ENCODE peak calls at places on chromosomes 6 and 20, in six cellular contexts. W, I, E, H, X and Y are unnamed samples.

GRCh38 chr20:3334156-3334943 is 73.1 kb downstream of the DNAAF9 start:
- DNase-seq in W (no peak), I (no peak), E (no peak), H (no peak), X (no peak), Y (no peak)

GRCh38 chr6:134041093-134041492 is 11.3 kb downstream of the SLC2A12 start:
- DNase-seq in W (no peak), I (peak), E (no peak), H (peak), X (peak), Y (no peak)

GRCh38 chr20:57289401-57290177 is 23.1 kb upstream of the BMP7 start:
- DNase-seq in W (no peak), I (no peak), E (no peak), H (no peak), X (no peak), Y (no peak)

GRCh38 chr6:133955136-133955576 is 2.1 kb downstream of the TBPL1 start:
- DNase-seq in W (no peak), I (no peak), E (no peak), H (no peak), X (no peak), Y (no peak)

GRCh38 chr20:58511364-58511763 is 3.8 kb downstream of the APCDD1L start:
- DNase-seq in W (no peak), I (peak), E (no peak), H (peak), X (peak), Y (no peak)

GRCh38 chr20:42697962-42698361 is 491.7 kb downstream of the PTPRT start:
- DNase-seq in W (no peak), I (no peak), E (no peak), H (no peak), X (no peak), Y (no peak)

GRCh38 chr20:57393321-57394086 is 2.3 kb downstream of the RBM38 start:
- DNase-seq in W (no peak), I (no peak), E (no peak), H (peak), X (no peak), Y (no peak)

GRCh38 chr20:33333616-33334015 is 50.6 kb downstream of the BPIFB1 start:
- DNase-seq in W (no peak), I (no peak), E (no peak), H (no peak), X (no peak), Y (no peak)

GRCh38 chr20:51565298-51565697 is 22.8 kb upstream of the NFATC2 start:
- DNase-seq in W (no peak), I (no peak), E (no peak), H (no peak), X (no peak), Y (no peak)

GRCh38 chr6:37188962-37189510 is 19.1 kb downstream of the PIM1 start:
- DNase-seq in W (no peak), I (no peak), E (no peak), H (no peak), X (no peak), Y (no peak)

GRCh38 chr6:97885230-97885772 is 602.3 kb upstream of the MMS22L start:
- DNase-seq in W (no peak), I (no peak), E (no peak), H (no peak), X (no peak), Y (no peak)

GRCh38 chr20:271528-271927 is 14.0 kb downstream of the DEFB132 start:
- DNase-seq in W (no peak), I (no peak), E (no peak), H (no peak), X (no peak), Y (no peak)

GRCh38 chr20:10061641-10062040 is 26.9 kb downstream of the ANKEF1 start:
- DNase-seq in W (no peak), I (no peak), E (no peak), H (no peak), X (no peak), Y (no peak)

GRCh38 chr20:19935842-19936241 is 81.3 kb upstream of the NAA20 start:
- DNase-seq in W (no peak), I (peak), E (no peak), H (no peak), X (no peak), Y (no peak)

GRCh38 chr6:49050606-49051005 is 412.4 kb downstream of the MMUT start:
- DNase-seq in W (no peak), I (no peak), E (no peak), H (no peak), X (no peak), Y (no peak)

GRCh38 chr6:39309942-39310531 is 4.2 kb downstream of the KCNK17 start:
- DNase-seq in W (peak), I (peak), E (peak), H (peak), X (peak), Y (peak)

GRCh38 chr6:67393356-67393755 is 1241.7 kb upstream of the ADGRB3 start:
- DNase-seq in W (no peak), I (no peak), E (no peak), H (no peak), X (no peak), Y (no peak)

GRCh38 chr6:421211-421610 is 29.7 kb downstream of the IRF4 start:
- DNase-seq in W (no peak), I (no peak), E (no peak), H (no peak), X (no peak), Y (no peak)

GRCh38 chr6:10696655-10697054 is 1.9 kb downstream of the PAK1IP1 start:
- DNase-seq in W (no peak), I (no peak), E (no peak), H (no peak), X (no peak), Y (no peak)

GRCh38 chr20:2914160-2914559 is 40.9 kb downstream of the PTPRA start:
- DNase-seq in W (no peak), I (peak), E (no peak), H (no peak), X (peak), Y (peak)

GRCh38 chr6:96542702-96543101 is 20.2 kb upstream of the FHL5 start:
- DNase-seq in W (no peak), I (peak), E (no peak), H (no peak), X (peak), Y (no peak)
- TF ChIP-seq CTCF in W (peak), I (peak), E (no peak), H (peak), X (peak), Y (peak)

DNA sequence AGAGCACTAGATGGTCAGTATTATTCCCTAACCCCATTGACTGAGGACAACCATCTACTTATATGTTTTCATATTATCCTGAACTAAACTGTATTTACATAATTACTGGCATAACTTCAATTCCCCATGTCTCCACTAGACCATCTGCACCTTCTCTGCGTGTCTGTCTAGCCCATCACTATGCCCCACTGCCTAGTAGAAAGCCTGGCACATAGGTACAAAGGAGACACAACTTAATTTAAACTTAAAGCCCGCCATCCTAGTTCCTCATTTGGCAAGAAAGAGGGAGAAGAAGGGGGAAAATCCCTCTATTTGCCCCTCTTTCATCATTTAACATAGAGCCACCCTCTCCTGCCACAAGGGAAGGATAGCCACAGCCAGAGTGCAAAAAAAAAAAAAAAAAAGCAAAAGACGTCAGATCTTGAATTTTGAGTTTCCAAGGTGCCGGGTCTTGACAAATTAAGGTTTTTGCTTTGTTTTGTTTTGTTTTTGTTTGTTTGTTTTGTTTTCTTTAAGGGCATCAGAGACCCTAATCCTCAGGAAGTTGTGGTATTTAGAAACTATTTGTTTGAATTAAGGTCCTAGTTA is 1.8 kb downstream of the PKIG start:
- DNase-seq in W (no peak), I (no peak), E (no peak), H (no peak), X (no peak), Y (no peak)
- TF ChIP-seq CTCF in W (no peak), I (no peak), E (no peak), H (no peak), X (no peak), Y (no peak)

GRCh38 chr6:126632271-126632670 is 292.4 kb downstream of the CENPW start:
- DNase-seq in W (no peak), I (no peak), E (no peak), H (no peak), X (no peak), Y (no peak)
- TF ChIP-seq CTCF in W (no peak), I (no peak), E (no peak), H (no peak), X (no peak), Y (no peak)

GRCh38 chr6:128067446-128068109 is 166.7 kb upstream of the THEMIS start:
- DNase-seq in W (no peak), I (no peak), E (no peak), H (no peak), X (no peak), Y (no peak)

GRCh38 chr6:128070406-128070805 is 169.5 kb upstream of the THEMIS start:
- DNase-seq in W (no peak), I (no peak), E (no peak), H (peak), X (peak), Y (no peak)

GRCh38 chr6:128069180-128069579 is 168.3 kb upstream of the THEMIS start:
- DNase-seq in W (no peak), I (no peak), E (no peak), H (peak), X (peak), Y (no peak)

GRCh38 chr6:128065072-128065471 is 164.2 kb upstream of the THEMIS start:
- DNase-seq in W (no peak), I (no peak), E (no peak), H (no peak), X (no peak), Y (no peak)

DNA sequence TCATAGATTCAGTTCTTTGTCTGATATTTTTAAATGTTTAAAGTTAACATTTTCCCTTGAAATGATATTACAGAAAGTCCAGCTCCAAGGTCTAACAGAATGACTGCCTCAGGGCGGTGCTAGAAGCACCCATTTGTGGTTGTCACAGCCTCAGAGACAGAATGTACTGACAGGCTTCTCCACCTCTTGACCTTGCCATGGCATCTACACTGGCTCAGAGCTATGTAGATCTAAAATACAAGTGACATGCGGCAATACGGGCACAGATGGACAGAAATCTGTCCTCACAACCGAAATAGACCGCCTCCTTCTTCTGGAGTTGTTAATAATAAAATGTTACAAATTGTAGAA is 167.2 kb upstream of the THEMIS start:
- DNase-seq in W (no peak), I (no peak), E (no peak), H (no peak), X (no peak), Y (no peak)
- TF ChIP-seq CTCF in W (no peak), I (no peak), E (no peak), H (no peak), X (no peak), Y (peak)

GRCh38 chr6:124822118-124822746 is 140.0 kb upstream of the RNF217 start:
- DNase-seq in W (no peak), I (no peak), E (no peak), H (no peak), X (no peak), Y (no peak)
- TF ChIP-seq CTCF in W (no peak), I (no peak), E (no peak), H (no peak), X (no peak), Y (no peak)